ENCODE peak calls at places on chromosomes 12 and 14, in four cellular contexts. One of them, this sample, is unnamed. For H3K27me3, the result is how much of the 10 kb centered on the place peaks cover.

GRCh38 chr14:94685166-94685581 is 73.0 kb downstream of the SERPINA3 start:
- DNase-seq in lung: no peak
- DNase-seq in astrocyte: no peak
- DNase-seq in WERI-Rb-1: peak
- DNase-seq in this sample: no peak

GRCh38 chr12:1593232-1594044 is 943 bp downstream of the FBXL14 start:
- DNase-seq in lung: peak
- DNase-seq in astrocyte: no peak
- DNase-seq in WERI-Rb-1: peak
- DNase-seq in this sample: no peak

GRCh38 chr12:27334052-27334720 is 1.6 kb downstream of the BMAL2 start:
- DNase-seq in lung: no peak
- DNase-seq in astrocyte: no peak
- DNase-seq in WERI-Rb-1: no peak
- DNase-seq in this sample: no peak

GRCh38 chr12:49049566-49050224 is 10.9 kb downstream of the KMT2D start:
- DNase-seq in lung: no peak
- DNase-seq in astrocyte: peak
- DNase-seq in WERI-Rb-1: no peak
- DNase-seq in this sample: no peak

GRCh38 chr14:45039390-45039789 is 44.5 kb upstream of the PRPF39 start:
- DNase-seq in lung: no peak
- DNase-seq in astrocyte: no peak
- DNase-seq in WERI-Rb-1: no peak
- DNase-seq in this sample: no peak

GRCh38 chr12:58877243-58877743 is 43.0 kb downstream of the LRIG3 start:
- DNase-seq in lung: peak
- DNase-seq in astrocyte: peak
- DNase-seq in WERI-Rb-1: no peak
- DNase-seq in this sample: peak

GRCh38 chr12:106892075-106892474 is 63.6 kb upstream of the TMEM263 start:
- DNase-seq in lung: no peak
- DNase-seq in astrocyte: no peak
- DNase-seq in WERI-Rb-1: no peak
- DNase-seq in this sample: no peak

GRCh38 chr12:21649034-21649433 is 8.6 kb downstream of the LDHB start:
- DNase-seq in lung: no peak
- DNase-seq in astrocyte: no peak
- DNase-seq in WERI-Rb-1: no peak
- DNase-seq in this sample: no peak

GRCh38 chr14:104505085-104506074 is 74.2 kb upstream of the C14orf180 start:
- DNase-seq in lung: no peak
- DNase-seq in astrocyte: no peak
- DNase-seq in WERI-Rb-1: no peak
- DNase-seq in this sample: no peak

GRCh38 chr12:121085842-121086353 is 46.8 kb upstream of the P2RX7 start:
- DNase-seq in lung: no peak
- DNase-seq in astrocyte: no peak
- DNase-seq in WERI-Rb-1: no peak
- DNase-seq in this sample: no peak

GRCh38 chr14:31962920-31963319 is 114.2 kb upstream of the ARHGAP5 start:
- DNase-seq in lung: no peak
- DNase-seq in astrocyte: no peak
- DNase-seq in WERI-Rb-1: no peak
- DNase-seq in this sample: no peak

GRCh38 chr12:122865268-122866231 is 30.3 kb downstream of the HIP1R start:
- DNase-seq in lung: no peak
- DNase-seq in astrocyte: no peak
- DNase-seq in WERI-Rb-1: peak
- DNase-seq in this sample: no peak

GRCh38 chr12:101743242-101743641 is 4.0 kb upstream of the SYCP3 start:
- DNase-seq in lung: no peak
- DNase-seq in astrocyte: no peak
- DNase-seq in WERI-Rb-1: no peak
- DNase-seq in this sample: no peak

GRCh38 chr14:28754209-28754985 is 12.2 kb upstream of the FOXG1 start:
- DNase-seq in lung: no peak
- DNase-seq in astrocyte: no peak
- DNase-seq in WERI-Rb-1: peak
- DNase-seq in this sample: no peak

GRCh38 chr12:44372259-44372658 is 503.9 kb downstream of the NELL2 start:
- DNase-seq in lung: no peak
- DNase-seq in astrocyte: peak
- DNase-seq in WERI-Rb-1: no peak
- DNase-seq in this sample: peak

GRCh38 chr12:47188576-47189441 is 109.0 kb upstream of the AMIGO2 start:
- DNase-seq in lung: no peak
- DNase-seq in astrocyte: peak
- DNase-seq in WERI-Rb-1: no peak
- DNase-seq in this sample: peak

GRCh38 chr12:114685869-114686268 is 1.9 kb upstream of the TBX3 start:
- DNase-seq in lung: no peak
- DNase-seq in astrocyte: no peak
- DNase-seq in WERI-Rb-1: no peak
- DNase-seq in this sample: no peak

GRCh38 chr12:98955284-98955683 is 310.2 kb downstream of the APAF1 start:
- DNase-seq in lung: no peak
- DNase-seq in astrocyte: no peak
- DNase-seq in WERI-Rb-1: peak
- DNase-seq in this sample: no peak

DNA sequence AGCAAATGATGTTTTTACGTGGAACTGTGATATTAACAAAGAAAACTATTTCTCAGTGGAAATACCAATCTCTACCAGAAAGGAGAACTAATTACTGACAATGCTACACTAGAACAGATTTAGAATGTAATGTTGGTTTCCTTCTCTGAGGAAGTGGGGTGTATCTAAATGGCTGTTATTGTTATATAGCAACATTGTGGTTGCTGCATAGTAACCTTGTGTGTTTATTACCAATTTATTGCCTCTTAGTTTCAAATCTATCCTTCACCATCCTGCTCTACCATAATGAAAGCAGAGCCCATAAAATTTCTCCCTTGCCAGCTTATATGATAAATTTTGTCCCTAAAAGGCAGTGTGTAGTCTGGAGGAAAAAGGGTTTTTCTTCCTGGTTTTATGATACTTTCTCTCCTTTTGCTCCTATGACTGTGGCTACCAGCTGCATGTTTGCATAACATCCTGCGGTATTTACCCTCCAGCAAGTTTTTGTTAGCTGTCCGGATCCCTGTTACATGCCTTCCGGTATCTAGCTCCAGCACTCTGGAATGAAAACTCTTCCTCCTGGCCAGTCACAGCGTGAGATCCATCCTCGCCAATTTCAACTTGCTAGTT is 5.7 kb upstream of the KLRK1 start:
- DNase-seq in lung: no peak
- DNase-seq in astrocyte: peak
- DNase-seq in WERI-Rb-1: no peak
- DNase-seq in this sample: peak
- H3K4me3 ChIP-seq in lung: no peak
- H3K4me3 ChIP-seq in astrocyte: no peak
- H3K4me3 ChIP-seq in WERI-Rb-1: no peak
- H3K4me3 ChIP-seq in this sample: no peak

GRCh38 chr14:21142357-21142756 is 13.5 kb downstream of the OR5AU1 start:
- DNase-seq in lung: no peak
- DNase-seq in astrocyte: no peak
- DNase-seq in WERI-Rb-1: no peak
- DNase-seq in this sample: no peak
- TF ChIP-seq CTCF in lung: no peak
- TF ChIP-seq CTCF in astrocyte: no peak
- TF ChIP-seq CTCF in WERI-Rb-1: no peak
- TF ChIP-seq CTCF in this sample: no peak

GRCh38 chr14:100668352-100668751 is 58.3 kb upstream of the DLK1 start:
- DNase-seq in lung: no peak
- DNase-seq in astrocyte: no peak
- DNase-seq in WERI-Rb-1: no peak
- DNase-seq in this sample: no peak

GRCh38 chr14:100669468-100669867 is 57.2 kb upstream of the DLK1 start:
- DNase-seq in lung: peak
- DNase-seq in astrocyte: no peak
- DNase-seq in WERI-Rb-1: no peak
- DNase-seq in this sample: no peak

GRCh38 chr14:100670017-100670974 is 56.4 kb upstream of the DLK1 start:
- DNase-seq in lung: no peak
- DNase-seq in astrocyte: no peak
- DNase-seq in WERI-Rb-1: no peak
- DNase-seq in this sample: no peak

GRCh38 chr14:100667706-100668105 is 59.0 kb upstream of the DLK1 start:
- DNase-seq in lung: no peak
- DNase-seq in astrocyte: no peak
- DNase-seq in WERI-Rb-1: no peak
- DNase-seq in this sample: no peak

DNA sequence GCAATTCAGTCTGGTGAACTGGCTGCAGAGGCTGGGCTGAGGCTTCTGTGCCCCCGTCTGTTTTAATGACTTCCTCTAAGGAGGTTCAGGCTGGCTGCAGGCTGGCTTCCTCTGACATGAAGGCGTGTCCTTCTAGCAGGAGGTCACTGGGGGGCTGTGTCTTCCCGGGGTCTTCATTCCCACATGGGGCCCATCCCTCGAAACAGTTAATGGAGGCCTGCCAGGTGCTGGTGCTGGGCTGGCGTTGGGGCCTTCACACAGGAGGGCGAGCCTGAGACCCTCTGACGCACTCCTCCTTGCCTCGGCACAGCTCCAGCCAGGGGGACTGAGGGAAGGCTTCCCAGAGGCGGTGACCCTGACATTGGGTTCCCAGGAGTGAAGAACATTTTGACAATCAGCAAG is 57.7 kb upstream of the DLK1 start:
- DNase-seq in lung: no peak
- DNase-seq in astrocyte: no peak
- DNase-seq in WERI-Rb-1: no peak
- DNase-seq in this sample: no peak
- H3K27me3 ChIP-seq in lung: under half
- H3K27me3 ChIP-seq in astrocyte: under half
- H3K27me3 ChIP-seq in WERI-Rb-1: under half
- H3K27me3 ChIP-seq in this sample: under half

DNA sequence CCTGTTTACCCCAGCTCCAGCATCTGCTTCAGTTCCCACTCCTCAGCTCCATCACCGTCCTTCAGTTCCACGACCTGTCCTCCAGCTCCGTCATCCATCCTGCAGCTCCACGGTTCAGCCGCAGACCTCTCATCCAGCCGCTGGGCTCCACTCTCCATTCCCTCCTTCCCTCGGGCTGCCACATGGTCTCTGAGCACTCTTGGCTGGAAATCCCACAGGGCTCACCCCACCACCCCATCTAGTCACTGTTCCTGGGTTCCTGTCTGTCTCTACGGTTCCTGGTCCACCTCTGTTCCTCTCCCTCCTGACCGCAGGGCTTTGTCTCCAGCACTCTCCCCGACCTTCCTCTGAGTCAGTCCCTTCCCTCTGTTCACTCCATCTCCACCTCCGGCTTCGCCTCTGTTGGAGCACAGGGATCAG is 3.2 kb upstream of the P3H3 start:
- DNase-seq in lung: no peak
- DNase-seq in astrocyte: peak
- DNase-seq in WERI-Rb-1: no peak
- DNase-seq in this sample: no peak
- H3K4me3 ChIP-seq in lung: no peak
- H3K4me3 ChIP-seq in astrocyte: no peak
- H3K4me3 ChIP-seq in WERI-Rb-1: no peak
- H3K4me3 ChIP-seq in this sample: peak

GRCh38 chr14:88166616-88167015 is 156.5 kb downstream of the KCNK10 start:
- DNase-seq in lung: no peak
- DNase-seq in astrocyte: peak
- DNase-seq in WERI-Rb-1: no peak
- DNase-seq in this sample: no peak

GRCh38 chr14:88168025-88168424 is 155.0 kb downstream of the KCNK10 start:
- DNase-seq in lung: no peak
- DNase-seq in astrocyte: no peak
- DNase-seq in WERI-Rb-1: no peak
- DNase-seq in this sample: no peak

GRCh38 chr14:88168498-88169165 is 154.4 kb downstream of the KCNK10 start:
- DNase-seq in lung: peak
- DNase-seq in astrocyte: no peak
- DNase-seq in WERI-Rb-1: peak
- DNase-seq in this sample: no peak

GRCh38 chr14:88163731-88164255 is 158.9 kb downstream of the GPR65 start:
- DNase-seq in lung: no peak
- DNase-seq in astrocyte: no peak
- DNase-seq in WERI-Rb-1: no peak
- DNase-seq in this sample: no peak

DNA sequence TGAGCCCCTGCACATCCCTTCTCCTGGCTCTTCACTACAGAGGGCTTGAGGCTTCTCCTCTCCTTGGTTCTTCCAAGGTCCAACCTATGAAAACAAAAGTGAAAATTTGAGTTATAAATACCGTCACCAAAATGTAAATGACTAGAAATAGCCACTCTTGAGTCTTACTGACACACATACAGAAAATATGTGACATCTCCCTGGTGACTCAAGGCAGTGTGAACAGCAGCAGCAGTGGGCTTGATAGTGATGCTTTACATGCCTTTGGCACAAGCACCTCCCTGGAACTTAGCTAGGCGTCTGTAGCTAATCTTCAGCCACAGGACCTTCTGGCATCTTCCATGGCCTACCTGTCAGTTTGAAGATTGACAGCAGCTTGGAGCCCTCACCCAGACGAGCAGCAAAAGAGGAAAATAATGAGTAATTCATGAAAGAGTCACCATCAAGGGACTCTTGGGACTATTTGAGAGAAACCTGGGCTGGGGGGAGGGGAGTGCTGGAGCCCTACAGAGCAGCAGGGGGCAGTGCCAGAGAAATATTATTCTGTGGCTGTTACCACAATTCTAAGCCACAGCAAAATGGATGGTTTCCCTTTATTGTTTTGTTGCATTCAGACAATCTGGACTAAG is 158.0 kb downstream of the KCNK10 start:
- DNase-seq in lung: no peak
- DNase-seq in astrocyte: no peak
- DNase-seq in WERI-Rb-1: no peak
- DNase-seq in this sample: no peak
- TF ChIP-seq CTCF in lung: no peak
- TF ChIP-seq CTCF in astrocyte: no peak
- TF ChIP-seq CTCF in WERI-Rb-1: no peak
- TF ChIP-seq CTCF in this sample: no peak

DNA sequence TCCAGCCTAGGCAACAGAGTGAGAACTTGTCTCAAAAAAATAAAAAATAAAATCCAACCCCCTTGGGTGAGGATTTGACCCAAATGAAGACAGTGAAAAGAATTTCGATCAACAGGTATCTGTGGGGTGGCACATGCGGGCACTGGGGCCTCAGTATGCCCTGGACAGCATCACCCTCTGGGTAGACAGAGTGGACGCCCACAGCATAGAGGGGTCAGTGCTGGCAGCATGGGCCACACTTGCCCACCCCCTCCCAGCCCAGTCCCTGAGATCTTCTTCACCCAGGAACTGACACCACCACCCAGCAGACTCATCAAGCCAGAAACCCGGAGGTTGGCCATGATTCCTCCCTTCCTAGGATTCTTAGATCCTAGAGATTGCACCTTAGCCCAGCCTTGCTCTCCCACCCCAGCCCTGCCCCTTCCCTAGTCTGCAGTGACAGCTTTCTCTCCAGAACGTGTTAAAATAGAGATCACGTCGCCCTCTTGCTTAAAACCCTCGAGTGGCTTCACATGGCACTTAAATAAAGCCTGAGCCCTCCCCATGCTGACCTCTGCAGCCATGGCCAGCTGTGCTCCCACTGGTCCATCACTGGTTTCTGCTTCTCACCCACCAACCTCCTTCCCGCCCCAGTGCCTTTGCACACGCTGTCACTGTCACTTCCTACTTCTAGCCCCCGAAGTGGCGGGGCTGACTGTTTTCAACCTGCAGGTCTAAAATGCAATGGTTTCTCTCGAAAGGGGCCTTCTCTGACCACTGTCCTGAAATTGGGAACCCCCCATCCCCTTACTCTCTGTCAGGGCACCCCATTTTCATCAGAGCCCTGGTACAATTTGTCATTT is 26.2 kb upstream of the DYNC1H1 start:
- DNase-seq in lung: no peak
- DNase-seq in astrocyte: no peak
- DNase-seq in WERI-Rb-1: no peak
- DNase-seq in this sample: no peak
- H3K27me3 ChIP-seq in lung: under half
- H3K27me3 ChIP-seq in astrocyte: under half
- H3K27me3 ChIP-seq in WERI-Rb-1: under half
- H3K27me3 ChIP-seq in this sample: under half